ENCODE peak calls at places on chromosome 4, in five cellular contexts. N is mesenchymal stem cell, D is H1, O is mesendoderm, H is neuronal stem cell. P is an unnamed sample.

GRCh38 chr4:87049508-87049907 is 114.7 kb downstream of the AFF1 start:
- DNase-seq in N (no peak), D (no peak), O (no peak), H (no peak), P (no peak)

GRCh38 chr4:81472249-81473085 is 760 bp upstream of the RASGEF1B start:
- DNase-seq in N (peak; percentile 44), D (no peak), O (peak; percentile 75), H (peak; percentile 35), P (peak; percentile 42)

GRCh38 chr4:150964754-150965153 is 50.3 kb downstream of the LRBA start:
- DNase-seq in N (no peak), D (no peak), O (no peak), H (no peak), P (no peak)

GRCh38 chr4:185573651-185574199 is 38.4 kb upstream of the PDLIM3 start:
- DNase-seq in N (peak; percentile 93), D (no peak), O (peak; percentile 98), H (no peak), P (peak; percentile 88)

GRCh38 chr4:150974750-150975149 is 40.3 kb downstream of the LRBA start:
- DNase-seq in N (no peak), D (no peak), O (no peak), H (no peak), P (no peak)

GRCh38 chr4:94032754-94033153 is 174.9 kb upstream of the SMARCAD1 start:
- DNase-seq in N (peak; percentile 4), D (peak; percentile 9), O (peak; percentile 89), H (no peak), P (peak; percentile 36)

GRCh38 chr4:67717586-67717985 is 16.6 kb upstream of the UBA6 start:
- DNase-seq in N (no peak), D (no peak), O (no peak), H (no peak), P (no peak)

GRCh38 chr4:149781150-149781549 is 34.5 kb downstream of the IQCM start:
- DNase-seq in N (peak; percentile 33), D (no peak), O (no peak), H (no peak), P (no peak)

GRCh38 chr4:151797131-151797530 is 36.3 kb upstream of the GATB start:
- DNase-seq in N (peak; percentile 18), D (no peak), O (no peak), H (no peak), P (no peak)

GRCh38 chr4:166435449-166435848 is 562.4 kb downstream of the TLL1 start:
- DNase-seq in N (peak; percentile 45), D (no peak), O (no peak), H (no peak), P (no peak)

GRCh38 chr4:38092701-38093100 is 132.5 kb downstream of the PTTG2 start:
- DNase-seq in N (peak; percentile 57), D (no peak), O (no peak), H (no peak), P (no peak)

GRCh38 chr4:59122626-59123025 is 2012.4 kb upstream of the IGFBP7 start:
- DNase-seq in N (peak; percentile 3), D (no peak), O (peak; percentile 48), H (no peak), P (no peak)

GRCh38 chr4:15676899-15677298 is 4.7 kb upstream of the FAM200B start:
- DNase-seq in N (no peak), D (no peak), O (no peak), H (no peak), P (no peak)
- H2BK5ac ChIP-seq in N (no peak overlapping the region), D (no peak overlapping the region), O (no peak overlapping the region), H (no peak overlapping the region), P (no peak overlapping the region)

GRCh38 chr4:137663376-137664054 is 131.2 kb upstream of the PCDH18 start:
- DNase-seq in N (peak; percentile 37), D (no peak), O (no peak), H (no peak), P (no peak)
- H2BK5ac ChIP-seq in N (no peak overlapping the region), D (no peak overlapping the region), O (no peak overlapping the region), H (no peak overlapping the region), P (no peak overlapping the region)

GRCh38 chr4:186693159-186693815 is 30.4 kb downstream of the FAT1 start:
- DNase-seq in N (peak; percentile 52), D (no peak), O (no peak), H (no peak), P (no peak)
- H2BK5ac ChIP-seq in N (no peak overlapping the region), D (no peak overlapping the region), O (no peak overlapping the region), H (no peak overlapping the region), P (no peak overlapping the region)

DNA sequence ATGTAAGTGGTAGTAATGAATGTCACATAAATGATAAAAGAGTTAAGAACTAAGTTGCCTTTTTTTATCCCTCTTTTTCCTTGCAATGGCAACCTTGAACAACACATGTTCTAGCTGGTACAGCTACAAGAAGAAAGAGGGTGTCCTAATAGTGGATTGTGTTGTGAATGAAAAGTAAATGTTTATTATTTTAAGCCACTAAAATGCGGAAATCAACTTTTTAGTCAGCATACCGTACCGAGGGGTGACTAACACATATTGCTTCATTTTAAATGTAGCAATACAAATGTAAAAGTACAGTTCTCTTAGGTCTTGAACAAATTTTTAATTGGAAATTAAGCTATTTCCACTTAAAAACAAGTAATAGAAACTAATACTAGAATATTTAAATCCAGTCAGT is 17.7 kb upstream of the AP1AR start:
- DNase-seq in N (peak; percentile 81), D (no peak), O (no peak), H (no peak), P (no peak)
- H2BK5ac ChIP-seq in N (no peak overlapping the region), D (no peak overlapping the region), O (no peak overlapping the region), H (no peak overlapping the region), P (no peak overlapping the region)

GRCh38 chr4:10006604-10007435 is 14.5 kb downstream of the SLC2A9 start:
- DNase-seq in N (no peak), D (no peak), O (peak; percentile 64), H (no peak), P (no peak)

GRCh38 chr4:10006236-10006603 is 15.1 kb downstream of the SLC2A9 start:
- DNase-seq in N (no peak), D (no peak), O (no peak), H (no peak), P (no peak)

GRCh38 chr4:10007772-10008171 is 13.5 kb downstream of the SLC2A9 start:
- DNase-seq in N (no peak), D (no peak), O (no peak), H (no peak), P (no peak)

GRCh38 chr4:10008208-10009005 is 12.9 kb downstream of the SLC2A9 start:
- DNase-seq in N (no peak), D (no peak), O (no peak), H (no peak), P (no peak)

DNA sequence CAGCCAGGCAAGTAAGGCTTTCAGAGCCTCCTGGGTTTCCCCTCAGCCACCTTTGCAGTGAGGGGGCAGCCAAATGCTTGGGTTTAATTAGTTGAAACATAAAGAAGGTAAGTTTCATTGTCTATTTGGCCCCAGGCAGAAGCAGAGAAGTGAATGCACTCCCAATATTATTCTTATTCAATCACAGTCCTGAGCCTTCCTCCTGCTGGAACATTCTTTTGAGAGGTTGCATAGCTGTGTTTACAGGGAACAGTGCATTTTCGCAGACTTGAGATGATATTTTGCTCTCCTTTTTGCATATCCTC is 13.9 kb downstream of the SLC2A9 start:
- DNase-seq in N (no peak), D (no peak), O (no peak), H (no peak), P (no peak)
- H2BK5ac ChIP-seq in N (no peak overlapping the region), D (no peak overlapping the region), O (no peak overlapping the region), H (no peak overlapping the region), P (no peak overlapping the region)

DNA sequence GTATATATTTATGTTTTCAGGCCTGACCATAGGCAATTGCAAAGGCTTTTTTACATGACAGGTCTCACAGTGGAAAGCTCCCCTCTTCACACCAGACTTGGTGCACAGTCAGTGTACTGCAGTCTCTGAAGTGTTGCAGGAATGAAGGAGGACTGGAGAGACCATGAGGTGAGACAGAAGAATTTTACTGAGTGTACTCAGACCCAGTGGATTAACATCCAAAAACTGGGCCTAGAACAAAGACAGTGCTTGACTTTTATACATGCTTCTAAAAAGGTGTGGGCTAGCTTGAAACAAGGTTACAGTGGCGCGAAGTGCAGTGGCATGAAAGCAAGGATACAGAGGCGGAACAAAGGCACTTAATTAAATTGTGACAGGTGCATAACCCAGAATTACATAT is 822.9 kb downstream of the RAPGEF2 start:
- DNase-seq in N (no peak), D (no peak), O (peak; percentile 23), H (no peak), P (no peak)
- H2BK5ac ChIP-seq in N (no peak overlapping the region), D (no peak overlapping the region), O (no peak overlapping the region), H (no peak overlapping the region), P (no peak overlapping the region)

P was measured in H9.